ENCODE peak calls at places on chromosomes 3 and 15, in four cellular contexts. N, P, C and Z are unnamed samples.

GRCh38 chr3:128366652-128367051 is 100.0 kb downstream of the DNAJB8 start:
- DNase-seq in N (peak), P (no peak), C (no peak), Z (no peak)

GRCh38 chr3:143070977-143071551 is 48.5 kb upstream of the CHST2 start:
- DNase-seq in N (no peak), P (no peak), C (no peak), Z (no peak)

GRCh38 chr15:44069489-44069888 is 125.6 kb downstream of the FRMD5 start:
- DNase-seq in N (no peak), P (no peak), C (no peak), Z (no peak)

GRCh38 chr15:72365844-72366243 is 10.0 kb downstream of the HEXA start:
- DNase-seq in N (no peak), P (peak), C (no peak), Z (peak)

GRCh38 chr3:171088984-171089754 is 62.6 kb upstream of the SLC2A2 start:
- DNase-seq in N (no peak), P (peak), C (no peak), Z (no peak)

GRCh38 chr3:99114565-99115291 is 213.2 kb upstream of the DCBLD2 start:
- DNase-seq in N (no peak), P (no peak), C (no peak), Z (no peak)

GRCh38 chr3:164465172-164465571 is 613.1 kb downstream of the SI start:
- DNase-seq in N (no peak), P (no peak), C (no peak), Z (no peak)

GRCh38 chr15:84598993-84599392 is 1.8 kb upstream of the ZSCAN2 start:
- DNase-seq in N (no peak), P (peak), C (no peak), Z (no peak)

GRCh38 chr3:45948409-45948808 is 5.1 kb downstream of the CXCR6 start:
- DNase-seq in N (no peak), P (no peak), C (no peak), Z (no peak)

GRCh38 chr15:74402873-74403589 is 30.7 kb downstream of the SEMA7A start:
- DNase-seq in N (no peak), P (no peak), C (no peak), Z (no peak)

GRCh38 chr3:13079051-13079450 is 5.8 kb upstream of the IQSEC1 start:
- DNase-seq in N (no peak), P (no peak), C (no peak), Z (peak)

GRCh38 chr3:71926242-71926560 is 141.3 kb upstream of the PROK2 start:
- DNase-seq in N (no peak), P (peak), C (no peak), Z (no peak)

GRCh38 chr15:62568702-62569101 is 403.6 kb upstream of the C2CD4B start:
- DNase-seq in N (no peak), P (no peak), C (no peak), Z (no peak)

GRCh38 chr3:37945803-37946530 is 44.6 kb upstream of the VILL start:
- DNase-seq in N (no peak), P (no peak), C (no peak), Z (peak)

GRCh38 chr3:129180461-129180860 is 3.2 kb downstream of the CNBP start:
- DNase-seq in N (no peak), P (no peak), C (no peak), Z (no peak)

GRCh38 chr15:76663529-76663928 is 241.6 kb downstream of the SCAPER start:
- DNase-seq in N (no peak), P (no peak), C (no peak), Z (no peak)

GRCh38 chr15:71341811-71342550 is 226.7 kb downstream of the THSD4 start:
- DNase-seq in N (no peak), P (no peak), C (no peak), Z (no peak)

GRCh38 chr3:194125474-194125873 is 10.5 kb upstream of the HES1 start:
- DNase-seq in N (no peak), P (no peak), C (no peak), Z (no peak)

GRCh38 chr15:85741021-85741421 is 53.7 kb downstream of the KLHL25 start:
- DNase-seq in N (no peak), P (no peak), C (no peak), Z (no peak)

GRCh38 chr3:169964176-169964575 is 2.4 kb upstream of the SEC62 start:
- DNase-seq in N (no peak), P (no peak), C (no peak), Z (no peak)

GRCh38 chr3:65878831-65879230 is 159.9 kb downstream of the MAGI1 start:
- DNase-seq in N (no peak), P (no peak), C (no peak), Z (no peak)

GRCh38 chr3:46442591-46443530 is 21.8 kb downstream of the LTF start:
- DNase-seq in N (no peak), P (no peak), C (no peak), Z (no peak)

GRCh38 chr3:77159182-77159581 is 119.3 kb downstream of the ROBO2 start:
- DNase-seq in N (no peak), P (no peak), C (no peak), Z (no peak)